ENCODE peak calls at places on chromosomes 5 and 9, in four cellular contexts. J is mesendoderm, M is hepatocyte, L is left lung. V is an unnamed sample.
A peak's percentile ranks its signal among the peaks of the same experiment; 100 is the strongest.

GRCh38 chr9:101332362-101332761 is 52.4 kb downstream of the BAAT start:
- DNase-seq in M (no peak), J (no peak), L (no peak), V (no peak)

GRCh38 chr9:86020731-86021130 is 78.6 kb downstream of the GOLM1 start:
- DNase-seq in L (no peak), M (no peak), J (no peak), V (no peak)

GRCh38 chr9:130881516-130881915 is 15.1 kb downstream of the QRFP start:
- DNase-seq in L (no peak), M (no peak), J (no peak), V (no peak)

GRCh38 chr5:138986186-138986775 is 111.1 kb upstream of the LRRTM2 start:
- DNase-seq in L (no peak), M (no peak), J (no peak), V (no peak)

GRCh38 chr5:140391312-140391711 is 10.3 kb upstream of the ANKHD1 start:
- DNase-seq in J (no peak), L (no peak), M (no peak), V (no peak)

GRCh38 chr9:113528088-113528487 is 64.6 kb downstream of the RGS3 start:
- DNase-seq in J (no peak), L (no peak), M (no peak), V (no peak)

GRCh38 chr9:27675354-27675753 is 102.1 kb upstream of the C9orf72 start:
- DNase-seq in J (peak; percentile 55), M (no peak), L (no peak), V (no peak)

GRCh38 chr9:19229725-19230355 is 653 bp upstream of the DENND4C start:
- DNase-seq in J (peak; percentile 89), M (no peak), L (peak; percentile 90), V (peak; percentile 30)

GRCh38 chr9:136196465-136197371 is 8.2 kb downstream of the LHX3 start:
- DNase-seq in M (no peak), L (no peak), J (no peak), V (no peak)

GRCh38 chr9:113650207-113651131 is 186.9 kb downstream of the RGS3 start:
- DNase-seq in J (peak; percentile 77), L (no peak), M (no peak), V (no peak)

GRCh38 chr9:35553670-35554543 is 51.2 kb upstream of the TESK1 start:
- DNase-seq in J (peak; percentile 78), L (no peak), M (peak; percentile 86), V (peak; percentile 90)

GRCh38 chr9:94806307-94806893 is 79.9 kb downstream of the AOPEP start:
- DNase-seq in L (no peak), M (peak; percentile 37), J (no peak), V (peak; percentile 41)

GRCh38 chr5:127936439-127936972 is 147.1 kb upstream of the SLC12A2 start:
- DNase-seq in M (no peak), J (no peak), L (no peak), V (no peak)

GRCh38 chr9:136512651-136513066 is 29.8 kb upstream of the SEC16A start:
- DNase-seq in L (no peak), J (no peak), M (no peak), V (no peak)

GRCh38 chr5:157608972-157609565 is 33.5 kb upstream of the ADAM19 start:
- DNase-seq in J (no peak), M (no peak), L (no peak), V (peak; percentile 15)

GRCh38 chr5:66620711-66621110 is 24.5 kb downstream of the MAST4 start:
- DNase-seq in J (no peak), M (no peak), L (no peak), V (no peak)

GRCh38 chr5:33890633-33891032 is 1.2 kb downstream of the ADAMTS12 start:
- DNase-seq in M (no peak), L (no peak), J (peak; percentile 54), V (no peak)

GRCh38 chr5:41517909-41518308 is 7.5 kb upstream of the PLCXD3 start:
- DNase-seq in M (peak; percentile 13), L (no peak), J (no peak), V (peak; percentile 29)

GRCh38 chr5:109690456-109691247 is 925 bp downstream of the MAN2A1 start:
- DNase-seq in M (peak; percentile 89), L (peak; percentile 91), J (peak; percentile 76), V (peak; percentile 43)

GRCh38 chr9:114000671-114001409 is 77.3 kb downstream of the AMBP start:
- DNase-seq in J (peak; percentile 7), M (no peak), L (no peak), V (no peak)

GRCh38 chr5:82129723-82130285 is 148.3 kb downstream of the RPS23 start:
- DNase-seq in J (peak; percentile 80), M (no peak), L (no peak), V (no peak)

GRCh38 chr5:149403923-149404745 is 25.0 kb upstream of the IL17B start:
- DNase-seq in L (no peak), M (peak; percentile 12), J (peak; percentile 34), V (peak; percentile 50)

GRCh38 chr5:149406979-149407306 is 27.9 kb upstream of the IL17B start:
- DNase-seq in M (no peak), L (no peak), J (no peak), V (no peak)

GRCh38 chr5:149404746-149405549 is 25.9 kb upstream of the IL17B start:
- DNase-seq in J (peak; percentile 66), L (no peak), M (peak; percentile 40), V (no peak)

GRCh38 chr5:149406203-149406978 is 27.3 kb upstream of the IL17B start:
- DNase-seq in M (no peak), L (no peak), J (no peak), V (peak; percentile 42)

GRCh38 chr5:149405550-149406202 is 26.6 kb upstream of the IL17B start:
- DNase-seq in L (no peak), M (no peak), J (peak; percentile 59), V (no peak)
- H3K4me3 ChIP-seq in L (no peak overlapping the region), M (no peak overlapping the region), J (no peak overlapping the region), V (no peak overlapping the region)

GRCh38 chr9:99109522-99109921 is 4.6 kb downstream of the TGFBR1 start:
- DNase-seq in J (no peak), L (no peak), M (no peak), V (no peak)
- H3K36me3 ChIP-seq in J (no peaks in the 10 kb centered on the region), L (no peaks in the 10 kb centered on the region), M (no peaks in the 10 kb centered on the region), V (no peaks in the 10 kb centered on the region)

GRCh38 chr5:80960531-80961375 is 590 bp downstream of the RASGRF2 start:
- DNase-seq in J (peak; percentile 55), M (peak; percentile 44), L (peak; percentile 76), V (peak; percentile 56)

GRCh38 chr5:80963521-80963895 is 3.3 kb downstream of the RASGRF2 start:
- DNase-seq in L (no peak), M (no peak), J (no peak), V (peak; percentile 42)

GRCh38 chr5:80962630-80963520 is 2.7 kb downstream of the RASGRF2 start:
- DNase-seq in M (no peak), J (no peak), L (no peak), V (no peak)

GRCh38 chr5:80959768-80960442 is at the start of gene RASGRF2:
- DNase-seq in L (no peak), M (peak; percentile 74), J (peak; percentile 84), V (peak; percentile 73)

GRCh38 chr5:80961376-80962281 is 1.5 kb downstream of the RASGRF2 start:
- DNase-seq in L (no peak), M (no peak), J (no peak), V (peak; percentile 78)
- H3K4me3 ChIP-seq in L (peak overlapping the region; percentile 45), M (peak overlapping the region; percentile 47), J (peak overlapping the region; percentile 57), V (peak overlapping the region; percentile 50)

DNA sequence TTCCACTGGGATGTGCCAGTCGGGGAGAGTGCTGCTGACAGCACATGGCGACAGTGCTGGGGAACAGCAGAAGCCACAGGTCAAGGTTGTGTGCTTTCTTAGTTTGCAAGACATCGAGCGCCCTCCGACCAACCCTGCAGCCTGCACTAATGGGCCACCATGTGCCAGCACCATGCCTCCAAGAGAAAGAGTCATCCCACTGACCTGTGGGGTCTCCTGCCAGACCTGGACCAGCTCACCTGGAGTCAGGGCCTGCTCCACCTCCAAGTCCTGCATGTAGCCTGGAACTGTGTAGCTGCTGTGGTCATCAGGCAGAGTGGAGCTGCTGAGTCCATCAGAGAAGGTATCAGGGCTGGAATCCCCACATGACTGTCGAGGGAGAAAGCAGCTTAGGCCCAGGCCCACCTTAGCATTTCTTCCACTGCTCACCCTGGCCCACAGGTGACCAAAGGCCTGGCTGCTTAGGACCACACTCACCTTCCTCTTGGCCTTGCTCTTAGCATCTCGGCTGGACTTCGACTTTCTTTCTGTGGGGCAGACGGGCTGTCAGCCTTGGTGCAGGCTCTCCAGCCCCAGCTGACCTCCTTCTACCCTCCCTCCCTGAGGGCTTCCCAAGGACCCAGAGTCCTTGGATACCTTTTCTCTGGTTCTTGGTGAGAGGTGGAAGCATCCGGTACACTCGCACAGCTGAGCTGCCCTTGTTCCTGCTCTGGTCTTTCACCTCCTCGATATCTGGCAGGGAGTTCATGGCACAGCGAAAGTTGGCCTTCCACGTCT is 4.1 kb downstream of the IRF1 start:
- DNase-seq in J (no peak), L (no peak), M (no peak), V (no peak)
- H3K36me3 ChIP-seq in J (peaks cover 12% of the 10 kb centered on the region), L (no peaks in the 10 kb centered on the region), M (no peaks in the 10 kb centered on the region), V (peaks cover 4% of the 10 kb centered on the region)